ENCODE peak calls at places on chromosomes 2 and 18, in ten cellular contexts. One of them, this sample, is unnamed. For H3K36me3 and H3K27me3, the result is how much of the 10 kb centered on the place peaks cover.

GRCh38 chr2:64323192-64323591 is 130.8 kb upstream of the LGALSL start:
- DNase-seq in naive thymus-derived CD4-positive, alpha-beta T cell: no peak
- DNase-seq in gastrocnemius medialis: no peak
- DNase-seq in effector memory CD4-positive, alpha-beta T cell: no peak
- DNase-seq in IMR-90: no peak
- DNase-seq in colonic mucosa: no peak
- DNase-seq in sigmoid colon: no peak
- DNase-seq in GM23248: no peak
- DNase-seq in tibial artery: no peak
- DNase-seq in esophagus squamous epithelium: no peak
- DNase-seq in this sample: no peak

GRCh38 chr2:235008584-235009044 is 56.8 kb downstream of the SH3BP4 start:
- DNase-seq in IMR-90: no peak
- DNase-seq in colonic mucosa: peak
- DNase-seq in effector memory CD4-positive, alpha-beta T cell: no peak
- DNase-seq in esophagus squamous epithelium: no peak
- DNase-seq in naive thymus-derived CD4-positive, alpha-beta T cell: no peak
- DNase-seq in sigmoid colon: no peak
- DNase-seq in tibial artery: no peak
- DNase-seq in GM23248: peak
- DNase-seq in gastrocnemius medialis: no peak
- DNase-seq in this sample: no peak

GRCh38 chr18:53382870-53383269 is 841.6 kb downstream of the MBD2 start:
- DNase-seq in esophagus squamous epithelium: no peak
- DNase-seq in sigmoid colon: no peak
- DNase-seq in colonic mucosa: no peak
- DNase-seq in tibial artery: no peak
- DNase-seq in IMR-90: no peak
- DNase-seq in gastrocnemius medialis: no peak
- DNase-seq in GM23248: no peak
- DNase-seq in effector memory CD4-positive, alpha-beta T cell: no peak
- DNase-seq in naive thymus-derived CD4-positive, alpha-beta T cell: no peak
- DNase-seq in this sample: no peak

GRCh38 chr2:241768850-241769249 is 7.8 kb upstream of the GAL3ST2 start:
- DNase-seq in effector memory CD4-positive, alpha-beta T cell: no peak
- DNase-seq in colonic mucosa: no peak
- DNase-seq in tibial artery: no peak
- DNase-seq in gastrocnemius medialis: no peak
- DNase-seq in naive thymus-derived CD4-positive, alpha-beta T cell: no peak
- DNase-seq in esophagus squamous epithelium: no peak
- DNase-seq in IMR-90: no peak
- DNase-seq in sigmoid colon: peak
- DNase-seq in GM23248: no peak
- DNase-seq in this sample: no peak

GRCh38 chr2:119616421-119616820 is 62.6 kb upstream of the TMEM177 start:
- DNase-seq in sigmoid colon: no peak
- DNase-seq in esophagus squamous epithelium: no peak
- DNase-seq in gastrocnemius medialis: no peak
- DNase-seq in tibial artery: no peak
- DNase-seq in IMR-90: no peak
- DNase-seq in GM23248: no peak
- DNase-seq in naive thymus-derived CD4-positive, alpha-beta T cell: no peak
- DNase-seq in effector memory CD4-positive, alpha-beta T cell: no peak
- DNase-seq in colonic mucosa: no peak
- DNase-seq in this sample: no peak

GRCh38 chr2:181746844-181747243 is 66.5 kb upstream of the NEUROD1 start:
- DNase-seq in GM23248: peak
- DNase-seq in naive thymus-derived CD4-positive, alpha-beta T cell: no peak
- DNase-seq in effector memory CD4-positive, alpha-beta T cell: no peak
- DNase-seq in esophagus squamous epithelium: no peak
- DNase-seq in tibial artery: no peak
- DNase-seq in sigmoid colon: no peak
- DNase-seq in colonic mucosa: no peak
- DNase-seq in IMR-90: no peak
- DNase-seq in gastrocnemius medialis: no peak
- DNase-seq in this sample: no peak

GRCh38 chr2:216657963-216658362 is 24.7 kb downstream of the IGFBP2 start:
- DNase-seq in naive thymus-derived CD4-positive, alpha-beta T cell: no peak
- DNase-seq in sigmoid colon: no peak
- DNase-seq in tibial artery: no peak
- DNase-seq in gastrocnemius medialis: no peak
- DNase-seq in colonic mucosa: no peak
- DNase-seq in IMR-90: no peak
- DNase-seq in esophagus squamous epithelium: no peak
- DNase-seq in GM23248: no peak
- DNase-seq in effector memory CD4-positive, alpha-beta T cell: no peak
- DNase-seq in this sample: no peak

GRCh38 chr2:149410701-149411484 is 80.5 kb downstream of the LYPD6 start:
- DNase-seq in IMR-90: peak
- DNase-seq in gastrocnemius medialis: no peak
- DNase-seq in naive thymus-derived CD4-positive, alpha-beta T cell: no peak
- DNase-seq in esophagus squamous epithelium: no peak
- DNase-seq in effector memory CD4-positive, alpha-beta T cell: no peak
- DNase-seq in GM23248: peak
- DNase-seq in sigmoid colon: no peak
- DNase-seq in tibial artery: no peak
- DNase-seq in colonic mucosa: no peak
- DNase-seq in this sample: peak

GRCh38 chr18:46173393-46174316 is 69.5 kb downstream of the HAUS1 start:
- DNase-seq in gastrocnemius medialis: peak
- DNase-seq in GM23248: peak
- DNase-seq in colonic mucosa: peak
- DNase-seq in tibial artery: peak
- DNase-seq in IMR-90: peak
- DNase-seq in esophagus squamous epithelium: peak
- DNase-seq in sigmoid colon: peak
- DNase-seq in effector memory CD4-positive, alpha-beta T cell: peak
- DNase-seq in naive thymus-derived CD4-positive, alpha-beta T cell: peak
- DNase-seq in this sample: peak

GRCh38 chr2:101479810-101480209 is 4.9 kb upstream of the RFX8 start:
- DNase-seq in esophagus squamous epithelium: no peak
- DNase-seq in tibial artery: no peak
- DNase-seq in GM23248: no peak
- DNase-seq in colonic mucosa: no peak
- DNase-seq in naive thymus-derived CD4-positive, alpha-beta T cell: no peak
- DNase-seq in IMR-90: no peak
- DNase-seq in sigmoid colon: no peak
- DNase-seq in effector memory CD4-positive, alpha-beta T cell: no peak
- DNase-seq in gastrocnemius medialis: no peak
- DNase-seq in this sample: no peak
- H3K4me3 ChIP-seq in esophagus squamous epithelium: no peak
- H3K4me3 ChIP-seq in tibial artery: no peak
- H3K4me3 ChIP-seq in GM23248: no peak
- H3K4me3 ChIP-seq in colonic mucosa: no peak
- H3K4me3 ChIP-seq in naive thymus-derived CD4-positive, alpha-beta T cell: no peak
- H3K4me3 ChIP-seq in IMR-90: no peak
- H3K4me3 ChIP-seq in sigmoid colon: no peak
- H3K4me3 ChIP-seq in effector memory CD4-positive, alpha-beta T cell: no peak
- H3K4me3 ChIP-seq in gastrocnemius medialis: no peak
- H3K4me3 ChIP-seq in this sample: no peak

GRCh38 chr2:47051562-47051961 is 103.5 kb downstream of the STPG4 start:
- DNase-seq in GM23248: no peak
- DNase-seq in IMR-90: no peak
- DNase-seq in esophagus squamous epithelium: no peak
- DNase-seq in gastrocnemius medialis: no peak
- DNase-seq in tibial artery: no peak
- DNase-seq in colonic mucosa: no peak
- DNase-seq in naive thymus-derived CD4-positive, alpha-beta T cell: no peak
- DNase-seq in effector memory CD4-positive, alpha-beta T cell: no peak
- DNase-seq in sigmoid colon: no peak
- DNase-seq in this sample: no peak

GRCh38 chr2:47054867-47055266 is 100.2 kb downstream of the STPG4 start:
- DNase-seq in tibial artery: no peak
- DNase-seq in effector memory CD4-positive, alpha-beta T cell: no peak
- DNase-seq in sigmoid colon: no peak
- DNase-seq in colonic mucosa: no peak
- DNase-seq in naive thymus-derived CD4-positive, alpha-beta T cell: no peak
- DNase-seq in IMR-90: no peak
- DNase-seq in GM23248: no peak
- DNase-seq in esophagus squamous epithelium: no peak
- DNase-seq in gastrocnemius medialis: peak
- DNase-seq in this sample: no peak

GRCh38 chr2:47050762-47051161 is 104.3 kb downstream of the STPG4 start:
- DNase-seq in naive thymus-derived CD4-positive, alpha-beta T cell: no peak
- DNase-seq in IMR-90: no peak
- DNase-seq in tibial artery: no peak
- DNase-seq in effector memory CD4-positive, alpha-beta T cell: no peak
- DNase-seq in gastrocnemius medialis: peak
- DNase-seq in sigmoid colon: no peak
- DNase-seq in colonic mucosa: no peak
- DNase-seq in esophagus squamous epithelium: no peak
- DNase-seq in GM23248: no peak
- DNase-seq in this sample: no peak

GRCh38 chr2:47054036-47054555 is 101.0 kb downstream of the STPG4 start:
- DNase-seq in colonic mucosa: no peak
- DNase-seq in effector memory CD4-positive, alpha-beta T cell: no peak
- DNase-seq in IMR-90: no peak
- DNase-seq in esophagus squamous epithelium: no peak
- DNase-seq in gastrocnemius medialis: peak
- DNase-seq in naive thymus-derived CD4-positive, alpha-beta T cell: no peak
- DNase-seq in tibial artery: no peak
- DNase-seq in GM23248: no peak
- DNase-seq in sigmoid colon: no peak
- DNase-seq in this sample: no peak

GRCh38 chr2:47052847-47053246 is 102.3 kb downstream of the STPG4 start:
- DNase-seq in naive thymus-derived CD4-positive, alpha-beta T cell: no peak
- DNase-seq in IMR-90: no peak
- DNase-seq in esophagus squamous epithelium: no peak
- DNase-seq in sigmoid colon: no peak
- DNase-seq in colonic mucosa: no peak
- DNase-seq in effector memory CD4-positive, alpha-beta T cell: no peak
- DNase-seq in gastrocnemius medialis: no peak
- DNase-seq in GM23248: no peak
- DNase-seq in tibial artery: no peak
- DNase-seq in this sample: no peak
- H3K36me3 ChIP-seq in naive thymus-derived CD4-positive, alpha-beta T cell: under half
- H3K36me3 ChIP-seq in IMR-90: half or more
- H3K36me3 ChIP-seq in esophagus squamous epithelium: under half
- H3K36me3 ChIP-seq in sigmoid colon: under half
- H3K36me3 ChIP-seq in colonic mucosa: under half
- H3K36me3 ChIP-seq in effector memory CD4-positive, alpha-beta T cell: half or more
- H3K36me3 ChIP-seq in gastrocnemius medialis: under half
- H3K36me3 ChIP-seq in GM23248: under half
- H3K36me3 ChIP-seq in tibial artery: under half
- H3K36me3 ChIP-seq in this sample: under half

GRCh38 chr2:102425441-102426132 is 2.6 kb downstream of the IL18RAP start:
- DNase-seq in naive thymus-derived CD4-positive, alpha-beta T cell: no peak
- DNase-seq in tibial artery: no peak
- DNase-seq in gastrocnemius medialis: no peak
- DNase-seq in GM23248: no peak
- DNase-seq in colonic mucosa: no peak
- DNase-seq in sigmoid colon: no peak
- DNase-seq in effector memory CD4-positive, alpha-beta T cell: no peak
- DNase-seq in IMR-90: no peak
- DNase-seq in esophagus squamous epithelium: no peak
- DNase-seq in this sample: no peak

GRCh38 chr2:102424754-102425153 is 1.8 kb downstream of the IL18RAP start:
- DNase-seq in naive thymus-derived CD4-positive, alpha-beta T cell: no peak
- DNase-seq in GM23248: no peak
- DNase-seq in tibial artery: no peak
- DNase-seq in gastrocnemius medialis: no peak
- DNase-seq in esophagus squamous epithelium: no peak
- DNase-seq in effector memory CD4-positive, alpha-beta T cell: no peak
- DNase-seq in colonic mucosa: no peak
- DNase-seq in sigmoid colon: no peak
- DNase-seq in IMR-90: no peak
- DNase-seq in this sample: no peak

GRCh38 chr2:102423368-102423767 is 408 bp downstream of the IL18RAP start:
- DNase-seq in sigmoid colon: no peak
- DNase-seq in esophagus squamous epithelium: no peak
- DNase-seq in effector memory CD4-positive, alpha-beta T cell: no peak
- DNase-seq in naive thymus-derived CD4-positive, alpha-beta T cell: no peak
- DNase-seq in tibial artery: no peak
- DNase-seq in colonic mucosa: no peak
- DNase-seq in GM23248: no peak
- DNase-seq in IMR-90: no peak
- DNase-seq in gastrocnemius medialis: no peak
- DNase-seq in this sample: no peak

GRCh38 chr2:102428573-102428972 is 5.6 kb downstream of the IL18RAP start:
- DNase-seq in effector memory CD4-positive, alpha-beta T cell: no peak
- DNase-seq in tibial artery: no peak
- DNase-seq in naive thymus-derived CD4-positive, alpha-beta T cell: no peak
- DNase-seq in gastrocnemius medialis: no peak
- DNase-seq in colonic mucosa: no peak
- DNase-seq in esophagus squamous epithelium: no peak
- DNase-seq in IMR-90: no peak
- DNase-seq in sigmoid colon: no peak
- DNase-seq in GM23248: no peak
- DNase-seq in this sample: no peak

DNA sequence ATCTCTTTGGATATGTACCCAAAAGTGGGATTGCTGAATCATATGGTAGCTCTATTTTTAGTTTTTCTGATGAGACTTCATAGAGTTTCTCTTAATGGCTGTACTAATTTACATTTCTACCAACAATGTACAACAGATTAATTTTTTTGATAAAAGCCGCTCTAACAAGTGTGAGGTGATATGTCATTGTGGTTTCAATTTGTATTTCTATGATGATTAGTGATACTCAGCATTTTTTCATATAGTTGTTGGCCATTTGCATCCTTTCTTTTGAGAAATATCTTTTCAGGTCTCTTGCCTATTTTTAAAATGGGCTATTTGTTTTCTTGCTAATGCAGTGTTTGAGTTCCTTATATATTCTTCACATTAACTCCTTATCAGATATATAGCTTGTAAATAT is 4.3 kb downstream of the IL18RAP start:
- DNase-seq in gastrocnemius medialis: no peak
- DNase-seq in sigmoid colon: no peak
- DNase-seq in GM23248: no peak
- DNase-seq in esophagus squamous epithelium: no peak
- DNase-seq in colonic mucosa: no peak
- DNase-seq in IMR-90: no peak
- DNase-seq in tibial artery: no peak
- DNase-seq in effector memory CD4-positive, alpha-beta T cell: no peak
- DNase-seq in naive thymus-derived CD4-positive, alpha-beta T cell: no peak
- DNase-seq in this sample: no peak
- H3K27me3 ChIP-seq in gastrocnemius medialis: under half
- H3K27me3 ChIP-seq in sigmoid colon: under half
- H3K27me3 ChIP-seq in GM23248: under half
- H3K27me3 ChIP-seq in esophagus squamous epithelium: under half
- H3K27me3 ChIP-seq in colonic mucosa: under half
- H3K27me3 ChIP-seq in IMR-90: under half
- H3K27me3 ChIP-seq in tibial artery: under half
- H3K27me3 ChIP-seq in effector memory CD4-positive, alpha-beta T cell: under half
- H3K27me3 ChIP-seq in naive thymus-derived CD4-positive, alpha-beta T cell: under half
- H3K27me3 ChIP-seq in this sample: under half

DNA sequence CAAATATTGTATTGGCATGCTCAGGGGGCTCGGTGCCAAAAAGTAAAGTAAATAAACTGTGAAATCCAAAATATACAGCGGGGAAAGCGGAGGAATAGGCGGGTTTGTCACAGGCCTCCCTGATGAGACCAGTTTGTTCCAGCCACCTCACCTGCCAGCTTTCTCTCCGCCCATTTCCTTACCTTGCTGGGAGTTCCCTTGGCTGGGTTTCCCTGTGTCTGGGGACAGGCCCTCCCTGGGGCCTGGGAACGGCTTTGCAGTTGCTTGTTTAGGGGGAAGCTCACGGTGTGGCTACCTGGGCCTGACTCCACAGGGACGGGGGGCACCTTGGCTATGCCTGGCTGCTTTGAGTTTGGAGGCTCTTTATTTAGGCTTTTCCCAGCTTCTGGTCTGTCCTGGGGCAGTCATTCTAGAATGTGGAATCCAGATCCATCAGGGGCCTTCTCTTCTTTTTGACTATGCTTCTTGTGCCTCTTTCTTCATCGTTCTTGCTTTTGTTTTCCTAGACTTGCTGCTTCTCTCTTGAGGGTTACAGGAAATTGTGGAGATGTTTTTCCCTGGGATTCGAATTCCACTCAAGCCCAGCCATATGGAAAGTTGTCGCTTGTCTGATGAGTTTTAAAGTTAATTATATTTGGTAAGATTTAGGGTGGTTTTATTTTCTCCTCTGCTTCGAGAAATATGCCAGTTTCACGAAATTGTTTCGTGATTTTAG is 2.3 kb downstream of the GLI2 start:
- DNase-seq in gastrocnemius medialis: no peak
- DNase-seq in IMR-90: no peak
- DNase-seq in colonic mucosa: peak
- DNase-seq in esophagus squamous epithelium: no peak
- DNase-seq in effector memory CD4-positive, alpha-beta T cell: no peak
- DNase-seq in sigmoid colon: no peak
- DNase-seq in GM23248: no peak
- DNase-seq in naive thymus-derived CD4-positive, alpha-beta T cell: no peak
- DNase-seq in tibial artery: no peak
- DNase-seq in this sample: no peak
- H3K4me3 ChIP-seq in gastrocnemius medialis: peak
- H3K4me3 ChIP-seq in IMR-90: peak
- H3K4me3 ChIP-seq in colonic mucosa: no peak
- H3K4me3 ChIP-seq in esophagus squamous epithelium: peak
- H3K4me3 ChIP-seq in effector memory CD4-positive, alpha-beta T cell: no peak
- H3K4me3 ChIP-seq in sigmoid colon: peak
- H3K4me3 ChIP-seq in GM23248: peak
- H3K4me3 ChIP-seq in naive thymus-derived CD4-positive, alpha-beta T cell: no peak
- H3K4me3 ChIP-seq in tibial artery: peak
- H3K4me3 ChIP-seq in this sample: peak

This sample was measured in BJ.